ENCODE peak calls at places on chromosomes 1 and 21, in nine cellular contexts. I, O, Y, B, X, G, Q, H and J are unnamed samples.

GRCh38 chr1:223700388-223700918 is 11.9 kb upstream of the CAPN2 start:
- DNase-seq in Q (no peak), H (no peak), I (no peak), B (no peak), X (no peak), G (no peak), O (no peak), Y (no peak), J (no peak)

GRCh38 chr1:59422921-59423575 is 126.2 kb downstream of the FGGY start:
- DNase-seq in I (no peak), X (no peak), B (no peak), Q (no peak), O (no peak), G (no peak), Y (peak), H (peak), J (no peak)

GRCh38 chr1:88433556-88433955 is 250.5 kb upstream of the PKN2 start:
- DNase-seq in O (no peak), Q (no peak), B (no peak), G (no peak), X (no peak), I (no peak), Y (no peak), H (no peak), J (no peak)

GRCh38 chr1:85224734-85225623 is 24.2 kb upstream of the SYDE2 start:
- DNase-seq in H (no peak), O (no peak), Q (no peak), B (peak), I (no peak), G (no peak), Y (peak), X (no peak), J (no peak)

GRCh38 chr1:3271866-3272265 is 182.6 kb upstream of the ARHGEF16 start:
- DNase-seq in G (no peak), X (no peak), O (no peak), H (no peak), Y (no peak), Q (no peak), I (no peak), B (no peak), J (no peak)

GRCh38 chr1:203778789-203779188 is 13.8 kb downstream of the LAX1 start:
- DNase-seq in I (no peak), O (no peak), H (no peak), Q (no peak), X (no peak), Y (no peak), G (no peak), B (no peak), J (no peak)

GRCh38 chr1:76782777-76783176 is 84.5 kb upstream of the ST6GALNAC5 start:
- DNase-seq in O (no peak), H (peak), I (no peak), Y (no peak), X (peak), G (no peak), Q (no peak), B (no peak), J (no peak)

GRCh38 chr21:37032877-37033471 is 26.5 kb downstream of the RIPPLY3 start:
- DNase-seq in X (peak), O (peak), H (peak), Y (no peak), B (no peak), Q (peak), I (peak), G (no peak), J (no peak)

GRCh38 chr1:45430486-45430885 is 60.5 kb downstream of the TESK2 start:
- DNase-seq in I (no peak), Q (no peak), O (no peak), H (no peak), X (no peak), G (no peak), Y (no peak), B (no peak), J (no peak)

GRCh38 chr1:208203127-208203847 is 40.9 kb downstream of the PLXNA2 start:
- DNase-seq in B (peak), G (no peak), I (no peak), Y (peak), O (no peak), X (no peak), Q (no peak), H (peak), J (no peak)

GRCh38 chr1:78176448-78176847 is 130.7 kb downstream of the GIPC2 start:
- DNase-seq in X (peak), Q (peak), I (peak), G (no peak), H (peak), O (peak), B (peak), Y (peak), J (no peak)

GRCh38 chr1:235703516-235703915 is 53.9 kb upstream of the GNG4 start:
- DNase-seq in Q (no peak), O (peak), G (no peak), I (peak), X (peak), Y (no peak), H (peak), B (no peak), J (no peak)

GRCh38 chr1:200486634-200487033 is 76.8 kb upstream of the ZNF281 start:
- DNase-seq in G (no peak), O (no peak), H (no peak), Y (no peak), B (no peak), I (no peak), Q (no peak), X (no peak), J (no peak)

GRCh38 chr1:212719633-212720032 is 20.0 kb upstream of the BATF3 start:
- DNase-seq in X (no peak), Q (no peak), I (no peak), Y (no peak), H (no peak), O (no peak), G (no peak), B (no peak), J (no peak)

GRCh38 chr1:1280782-1281481 is 696 bp downstream of the SCNN1D start:
- DNase-seq in I (no peak), B (no peak), G (no peak), O (no peak), H (no peak), Q (no peak), X (no peak), Y (no peak), J (no peak)

GRCh38 chr1:98330224-98330623 is 331.3 kb upstream of the SNX7 start:
- DNase-seq in Q (no peak), I (no peak), H (no peak), B (no peak), Y (no peak), X (no peak), G (no peak), O (no peak), J (no peak)

GRCh38 chr1:9179450-9179849 is 50.5 kb upstream of the GPR157 start:
- DNase-seq in Y (no peak), O (no peak), H (no peak), X (no peak), Q (no peak), G (no peak), B (no peak), I (no peak), J (peak)

GRCh38 chr1:231512147-231512698 is 16.2 kb upstream of the TSNAX start:
- DNase-seq in G (no peak), Y (no peak), B (no peak), X (peak), Q (no peak), O (peak), I (peak), H (peak), J (no peak)

GRCh38 chr1:1625824-1626206 is 6.2 kb upstream of the MMP23B start:
- DNase-seq in G (no peak), Q (no peak), Y (no peak), B (no peak), O (no peak), H (no peak), I (no peak), X (no peak), J (no peak)

GRCh38 chr1:164617607-164618564 is 58.9 kb downstream of the PBX1 start:
- DNase-seq in Q (no peak), O (peak), H (no peak), B (peak), X (no peak), I (no peak), G (no peak), Y (no peak), J (peak)

GRCh38 chr21:29775462-29775861 is 164.3 kb downstream of the GRIK1 start:
- DNase-seq in O (no peak), B (no peak), X (no peak), H (no peak), Y (no peak), Q (no peak), I (no peak), G (no peak), J (no peak)

GRCh38 chr1:172686143-172686542 is 27.2 kb downstream of the FASLG start:
- DNase-seq in G (no peak), O (no peak), Q (no peak), X (no peak), B (no peak), Y (no peak), H (no peak), I (no peak), J (no peak)

GRCh38 chr1:237851209-237851845 is 39.4 kb downstream of the ZP4 start:
- DNase-seq in X (peak), B (peak), O (no peak), G (peak), H (no peak), I (no peak), Q (no peak), Y (peak), J (peak)

GRCh38 chr21:25717491-25718139 is 17.1 kb downstream of the ATP5PF start:
- DNase-seq in Q (no peak), O (peak), H (peak), I (no peak), X (no peak), B (no peak), G (no peak), Y (no peak), J (peak)

GRCh38 chr1:66437136-66437401 is 96.9 kb upstream of the SGIP1 start:
- DNase-seq in X (no peak), Q (no peak), B (no peak), H (no peak), I (no peak), G (no peak), Y (no peak), O (no peak), J (no peak)

GRCh38 chr1:56502700-56503245 is 76.6 kb downstream of the PLPP3 start:
- DNase-seq in B (no peak), H (peak), I (no peak), Y (no peak), Q (no peak), O (no peak), X (peak), G (no peak), J (no peak)

GRCh38 chr21:44381874-44382273 is 28.5 kb downstream of the TRPM2 start:
- DNase-seq in G (no peak), I (no peak), X (no peak), O (no peak), H (no peak), Y (no peak), B (no peak), Q (no peak), J (no peak)

GRCh38 chr21:36735724-36736310 is 36.9 kb downstream of the SIM2 start:
- DNase-seq in O (no peak), B (no peak), Q (no peak), H (no peak), G (no peak), X (no peak), I (no peak), Y (no peak), J (no peak)

GRCh38 chr21:36079010-36079649 is 9.3 kb downstream of the CBR1 start:
- DNase-seq in I (no peak), X (no peak), Y (no peak), B (no peak), G (no peak), Q (no peak), H (no peak), O (no peak), J (no peak)

GRCh38 chr1:160113407-160113806 is 2.2 kb upstream of the ATP1A2 start:
- DNase-seq in Q (no peak), X (no peak), B (no peak), G (no peak), H (no peak), O (no peak), Y (no peak), I (no peak), J (no peak)

GRCh38 chr1:220135755-220136154 is 41.8 kb downstream of the IARS2 start:
- DNase-seq in B (no peak), G (no peak), X (no peak), I (no peak), O (no peak), Q (no peak), Y (no peak), H (no peak), J (no peak)

GRCh38 chr21:16125274-16125673 is 395.5 kb downstream of the USP25 start:
- DNase-seq in H (no peak), B (no peak), O (no peak), I (no peak), X (peak), Q (no peak), G (no peak), Y (no peak), J (no peak)

GRCh38 chr1:27257155-27257554 is 22.7 kb downstream of the WDTC1 start:
- DNase-seq in Q (no peak), X (no peak), B (no peak), O (no peak), Y (no peak), H (no peak), I (no peak), G (no peak), J (no peak)

GRCh38 chr1:101136739-101137138 is 100.1 kb upstream of the S1PR1 start:
- DNase-seq in X (no peak), H (no peak), Q (no peak), Y (no peak), I (no peak), B (no peak), G (no peak), O (no peak), J (peak)